ENCODE peak calls at places on chromosome 19, in nine cellular contexts. A is tibial nerve, L is fibroblast of pulmonary artery, W is AG04450, S is GM23338, K is choroid plexus epithelial cell, B is GM13977, O is AG09309, C is cardiac fibroblast. Q is an unnamed sample.

GRCh38 chr19:2016041-2016807 is 710 bp upstream of the BTBD2 start:
- DNase-seq in A (peak; percentile 66), L (peak; percentile 86), W (peak; percentile 63), S (peak; percentile 67), K (peak; percentile 90), B (peak; percentile 92), O (peak; percentile 49), C (peak; percentile 93), Q (peak; percentile 94)

GRCh38 chr19:46766569-46767317 is 20.5 kb upstream of the STRN4 start:
- DNase-seq in A (no peak), L (no peak), W (no peak), S (peak; percentile 89), K (peak; percentile 52), B (peak; percentile 76), O (no peak), C (no peak), Q (no peak)

GRCh38 chr19:2495130-2495641 is 19.3 kb downstream of the GADD45B start:
- DNase-seq in A (peak; percentile 53), L (peak; percentile 69), W (no peak), S (no peak), K (peak; percentile 58), B (no peak), O (no peak), C (peak; percentile 89), Q (peak; percentile 66)

GRCh38 chr19:3323704-3324103 is 42.7 kb upstream of the NFIC start:
- DNase-seq in A (no peak), L (no peak), W (no peak), S (no peak), K (no peak), B (no peak), O (no peak), C (no peak), Q (no peak)

GRCh38 chr19:4430760-4431159 is 26.8 kb downstream of the UBXN6 start:
- DNase-seq in A (no peak), L (no peak), W (no peak), S (no peak), K (no peak), B (peak; percentile 66), O (no peak), C (no peak), Q (no peak)

GRCh38 chr19:32868206-32868950 is 1.2 kb downstream of the SLC7A9 start:
- DNase-seq in A (no peak), L (no peak), W (no peak), S (no peak), K (no peak), B (no peak), O (no peak), C (no peak), Q (no peak)

GRCh38 chr19:51607920-51608562 is 22.2 kb downstream of the SIGLEC5 start:
- DNase-seq in A (peak; percentile 38), L (peak; percentile 85), W (peak; percentile 38), S (peak; percentile 94), K (peak; percentile 83), B (no peak), O (peak; percentile 25), C (peak; percentile 80), Q (peak; percentile 39)

GRCh38 chr19:7868326-7868670 is 5.9 kb downstream of the PRR36 start:
- DNase-seq in A (no peak), L (no peak), W (no peak), S (peak; percentile 83), K (no peak), B (no peak), O (no peak), C (no peak), Q (no peak)

GRCh38 chr19:12495002-12495802 is 10.6 kb upstream of the ZNF709 start:
- DNase-seq in A (peak; percentile 81), L (peak; percentile 78), W (peak; percentile 18), S (peak; percentile 98), K (peak; percentile 75), B (peak; percentile 89), O (peak; percentile 44), C (peak; percentile 78), Q (peak; percentile 87)

GRCh38 chr19:49799798-49800376 is 13.2 kb downstream of the FUZ start:
- DNase-seq in A (no peak), L (no peak), W (no peak), S (peak; percentile 81), K (no peak), B (no peak), O (no peak), C (no peak), Q (no peak)
- TF ChIP-seq CTCF in A (no peak), L (peak; percentile 9), W (no peak), S (peak; percentile 53), K (peak; percentile 40), B (peak; percentile 30), O (peak; percentile 18), C (no peak), Q (no peak)

GRCh38 chr19:18340990-18341868 is 831 bp downstream of the PGPEP1 start:
- DNase-seq in A (peak; percentile 21), L (peak; percentile 34), W (no peak), S (peak; percentile 47), K (peak; percentile 50), B (peak; percentile 88), O (no peak), C (no peak), Q (peak; percentile 66)
- TF ChIP-seq CTCF in A (no peak), L (no peak), W (peak; percentile 13), S (peak; percentile 21), K (no peak), B (peak; percentile 4), O (no peak), C (no peak), Q (no peak)

DNA sequence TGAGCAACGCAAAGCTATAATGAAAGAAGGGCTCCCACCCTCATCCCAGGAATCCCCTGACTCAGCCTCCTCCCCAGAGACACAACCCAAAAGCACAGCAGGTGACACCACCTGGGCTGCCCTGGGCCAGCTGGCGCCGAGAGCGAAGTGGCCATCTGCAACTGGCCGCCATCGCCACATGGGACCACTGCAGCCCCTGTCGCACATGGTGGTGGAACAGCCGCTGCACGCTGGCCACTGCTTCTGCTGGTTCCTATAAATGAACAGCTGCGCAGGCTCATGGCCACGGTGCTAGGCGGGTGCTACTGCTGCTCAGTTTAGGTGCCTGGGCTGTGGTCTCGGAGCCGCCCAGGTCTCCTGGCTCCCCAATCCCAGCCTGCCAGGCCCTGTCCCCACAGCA is 11.6 kb upstream of the ISYNA1 start:
- DNase-seq in A (no peak), L (no peak), W (no peak), S (no peak), K (no peak), B (no peak), O (no peak), C (no peak), Q (no peak)
- TF ChIP-seq CTCF in A (no peak), L (no peak), W (no peak), S (no peak), K (no peak), B (no peak), O (no peak), C (no peak), Q (no peak)

DNA sequence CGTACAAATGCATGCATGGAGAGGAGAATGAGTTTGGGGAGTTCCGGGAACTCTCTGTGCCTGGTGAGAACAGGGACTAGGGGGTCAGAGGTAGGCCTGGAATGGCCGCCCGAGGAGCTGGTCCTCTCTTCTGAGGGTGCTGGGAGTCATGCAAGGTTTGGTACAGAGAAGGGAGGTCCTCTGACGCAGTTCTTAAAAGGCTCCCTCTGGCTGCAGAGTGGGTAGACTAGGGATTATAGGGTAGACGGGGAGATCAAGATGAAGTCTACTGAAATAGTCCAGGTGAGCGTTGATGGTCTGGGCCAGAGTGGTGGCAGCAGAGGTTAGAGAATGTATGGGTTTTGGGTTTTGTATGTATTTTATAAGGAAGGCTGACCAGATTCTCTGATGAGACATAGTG is 796 bp downstream of the ZNF304 start:
- DNase-seq in A (no peak), L (no peak), W (no peak), S (peak; percentile 19), K (peak; percentile 16), B (no peak), O (no peak), C (no peak), Q (no peak)
- TF ChIP-seq CTCF in A (no peak), L (no peak), W (peak; percentile 4), S (no peak), K (peak; percentile 25), B (no peak), O (no peak), C (peak; percentile 8), Q (no peak)

GRCh38 chr19:15252398-15253018 is 20.3 kb upstream of the EPHX3 start:
- DNase-seq in A (no peak), L (peak; percentile 58), W (no peak), S (peak; percentile 46), K (peak; percentile 54), B (no peak), O (no peak), C (peak; percentile 69), Q (peak; percentile 44)
- TF ChIP-seq CTCF in A (peak; percentile 52), L (peak; percentile 55), W (peak; percentile 56), S (peak; percentile 60), K (peak; percentile 72), B (peak; percentile 23), O (peak; percentile 68), C (peak; percentile 63), Q (no peak)

Q was measured in uterus.